ENCODE peak calls at places on chromosomes 7 and 10, in seven cellular contexts. O, F, W, B, U, N and P are unnamed samples.

GRCh38 chr10:71697938-71698709 is 21.5 kb downstream of the C10orf105 start:
- DNase-seq in N (no peak), U (no peak), O (no peak), F (no peak), B (no peak), W (no peak), P (no peak)

GRCh38 chr7:153584132-153584531 is 468.1 kb upstream of the DPP6 start:
- DNase-seq in B (no peak), W (no peak), U (no peak), F (no peak), N (no peak), O (no peak), P (no peak)

GRCh38 chr10:104273899-104274575 is 5.1 kb downstream of the GSTO2 start:
- DNase-seq in N (no peak), W (peak), F (no peak), U (no peak), O (no peak), B (no peak), P (no peak)

GRCh38 chr7:149202831-149203231 is 7.5 kb downstream of the ZNF282 start:
- DNase-seq in F (no peak), B (peak), O (peak), U (no peak), N (peak), W (peak), P (no peak)

GRCh38 chr10:52280051-52280450 is 34.0 kb upstream of the DKK1 start:
- DNase-seq in N (no peak), O (no peak), W (peak), U (no peak), B (no peak), F (no peak), P (no peak)

GRCh38 chr10:126910798-126911197 is 5.6 kb downstream of the DOCK1 start:
- DNase-seq in N (no peak), W (peak), F (no peak), B (no peak), U (no peak), O (no peak), P (no peak)

GRCh38 chr10:130687566-130687965 is 551.4 kb downstream of the GLRX3 start:
- DNase-seq in W (no peak), B (no peak), O (no peak), F (no peak), N (no peak), U (no peak), P (no peak)

GRCh38 chr7:13067036-13067435 is 379.6 kb downstream of the ARL4A start:
- DNase-seq in U (no peak), B (no peak), F (no peak), W (no peak), N (no peak), O (no peak), P (no peak)

GRCh38 chr7:99551329-99551728 is 585 bp downstream of the FAM200A start:
- DNase-seq in U (no peak), F (no peak), O (no peak), W (peak), B (no peak), N (no peak), P (no peak)

GRCh38 chr7:30084195-30084594 is 50.6 kb upstream of the MTURN start:
- DNase-seq in F (no peak), U (no peak), N (no peak), W (no peak), B (no peak), O (no peak), P (no peak)

GRCh38 chr7:141640239-141640840 is 61.6 kb downstream of the DENND11 start:
- DNase-seq in N (no peak), F (no peak), W (no peak), B (no peak), U (no peak), O (no peak), P (no peak)

GRCh38 chr7:1662767-1663166 is 7.3 kb upstream of the ELFN1 start:
- DNase-seq in U (no peak), O (peak), F (no peak), N (no peak), W (no peak), B (peak), P (peak)

GRCh38 chr7:25303380-25304321 is 75.4 kb upstream of the NPVF start:
- DNase-seq in U (no peak), F (no peak), N (no peak), W (peak), O (no peak), B (no peak), P (no peak)

GRCh38 chr10:43251664-43252165 is 15.2 kb downstream of the RASGEF1A start:
- DNase-seq in N (no peak), F (no peak), W (no peak), U (no peak), O (peak), B (no peak), P (no peak)
- H3K4me3 ChIP-seq in N (no peak), F (no peak), W (no peak), U (no peak), O (no peak), B (no peak), P (no peak)

DNA sequence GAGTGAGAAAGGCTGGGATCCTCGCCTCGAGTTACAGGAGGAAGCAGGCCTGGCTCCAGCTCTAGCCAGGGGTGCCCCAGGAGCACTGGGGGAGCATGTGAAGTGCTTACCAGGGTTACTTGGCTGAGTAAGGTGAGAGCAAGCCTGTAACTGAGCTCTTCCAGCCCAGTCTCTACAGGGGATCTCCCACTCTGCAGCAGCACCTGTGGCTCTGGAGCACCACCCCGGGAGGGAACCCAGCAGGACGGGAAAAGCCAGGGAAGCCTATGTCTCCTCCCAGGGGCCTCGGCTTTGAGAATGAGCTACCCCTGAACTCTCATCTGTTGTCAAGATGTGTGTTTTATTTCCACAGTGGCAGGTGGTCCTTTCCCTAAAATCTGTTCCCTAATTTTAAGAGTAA is 10.6 kb downstream of the LRRC20 start:
- DNase-seq in O (no peak), U (no peak), B (no peak), N (no peak), F (no peak), W (no peak), P (no peak)
- H3K4me3 ChIP-seq in O (no peak), U (no peak), B (no peak), N (no peak), F (no peak), W (no peak), P (no peak)

GRCh38 chr10:75013522-75013921 is 97.9 kb upstream of the SAMD8 start:
- DNase-seq in B (no peak), N (no peak), O (no peak), U (no peak), F (no peak), W (no peak), P (no peak)
- H3K4me3 ChIP-seq in B (no peak), N (no peak), O (no peak), U (no peak), F (no peak), W (no peak), P (no peak)

GRCh38 chr10:47297796-47298540 is 2.0 kb upstream of the GDF10 start:
- DNase-seq in F (no peak), W (no peak), U (no peak), B (no peak), O (no peak), N (peak), P (no peak)

GRCh38 chr10:47299611-47299988 is 397 bp upstream of the GDF10 start:
- DNase-seq in W (no peak), O (no peak), N (no peak), B (no peak), U (no peak), F (no peak), P (no peak)

GRCh38 chr10:47298730-47299129 is 1.3 kb upstream of the GDF10 start:
- DNase-seq in F (no peak), N (no peak), B (no peak), O (no peak), U (no peak), W (no peak), P (no peak)

GRCh38 chr10:47301833-47302232 is 1.8 kb downstream of the GDF10 start:
- DNase-seq in B (no peak), F (no peak), U (no peak), W (no peak), N (no peak), O (no peak), P (no peak)

GRCh38 chr10:47299989-47300931 is at the start of gene GDF10:
- DNase-seq in B (no peak), W (no peak), N (peak), F (no peak), O (no peak), U (no peak), P (no peak)
- H3K4me3 ChIP-seq in B (peak), W (peak), N (peak), F (no peak), O (peak), U (no peak), P (peak)

DNA sequence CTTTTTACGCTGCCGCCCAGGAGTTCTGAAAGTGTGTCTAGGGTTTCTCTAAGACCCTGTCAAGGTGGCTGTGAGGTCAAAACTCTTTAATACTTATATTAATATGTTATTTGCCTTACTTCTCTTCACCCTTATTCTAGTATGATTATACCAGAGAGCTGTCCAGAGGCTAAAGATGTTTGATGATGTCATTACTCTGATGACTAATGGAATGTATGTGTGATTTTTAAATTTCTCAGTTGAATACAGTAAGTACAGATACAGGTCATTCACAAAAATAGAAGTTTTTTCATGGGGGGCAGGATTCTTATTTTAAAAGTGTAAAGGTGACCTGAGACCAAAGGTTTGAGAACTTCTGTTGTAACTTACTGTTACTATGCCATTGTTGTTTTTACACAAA is 150.6 kb upstream of the FOXP2 start:
- DNase-seq in W (peak), U (no peak), B (no peak), O (no peak), N (no peak), F (no peak), P (no peak)
- H3K4me3 ChIP-seq in W (no peak), U (no peak), B (no peak), O (no peak), N (no peak), F (no peak), P (no peak)

DNA sequence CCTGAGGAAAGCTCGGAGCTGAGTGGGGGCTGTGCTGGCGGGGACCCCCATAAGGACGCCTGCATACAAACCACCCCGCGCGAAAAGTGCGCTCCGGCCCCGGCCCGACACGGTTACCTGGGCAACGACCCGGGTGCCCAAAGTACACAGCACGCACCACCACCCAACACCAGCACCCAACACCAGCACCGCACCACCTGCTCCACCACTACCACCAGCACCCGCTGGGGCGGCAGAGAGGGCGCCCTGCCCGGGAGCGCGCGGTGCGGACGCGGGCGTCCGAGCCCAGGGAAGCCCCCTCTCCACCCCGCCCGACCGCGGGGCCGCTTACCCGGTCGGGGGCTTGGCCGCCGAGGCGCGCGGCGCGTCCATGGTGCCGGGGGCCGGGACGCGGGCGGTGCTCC is 345 bp downstream of the COBL start:
- DNase-seq in N (no peak), O (no peak), U (no peak), B (no peak), W (no peak), F (no peak), P (no peak)
- H3K4me3 ChIP-seq in N (peak), O (peak), U (peak), B (peak), W (no peak), F (no peak), P (peak)

GRCh38 chr7:116731737-116732335 is 59.8 kb downstream of the MET start:
- DNase-seq in F (no peak), W (no peak), B (no peak), O (no peak), U (no peak), N (no peak), P (no peak)
- H3K4me3 ChIP-seq in F (no peak), W (no peak), B (no peak), O (no peak), U (peak), N (no peak), P (no peak)

GRCh38 chr7:157855016-157855415 is 518.2 kb downstream of the DNAJB6 start:
- DNase-seq in U (no peak), B (no peak), W (no peak), O (peak), N (peak), F (no peak), P (no peak)
- H3K4me3 ChIP-seq in U (no peak), B (no peak), W (no peak), O (peak), N (no peak), F (peak), P (no peak)

DNA sequence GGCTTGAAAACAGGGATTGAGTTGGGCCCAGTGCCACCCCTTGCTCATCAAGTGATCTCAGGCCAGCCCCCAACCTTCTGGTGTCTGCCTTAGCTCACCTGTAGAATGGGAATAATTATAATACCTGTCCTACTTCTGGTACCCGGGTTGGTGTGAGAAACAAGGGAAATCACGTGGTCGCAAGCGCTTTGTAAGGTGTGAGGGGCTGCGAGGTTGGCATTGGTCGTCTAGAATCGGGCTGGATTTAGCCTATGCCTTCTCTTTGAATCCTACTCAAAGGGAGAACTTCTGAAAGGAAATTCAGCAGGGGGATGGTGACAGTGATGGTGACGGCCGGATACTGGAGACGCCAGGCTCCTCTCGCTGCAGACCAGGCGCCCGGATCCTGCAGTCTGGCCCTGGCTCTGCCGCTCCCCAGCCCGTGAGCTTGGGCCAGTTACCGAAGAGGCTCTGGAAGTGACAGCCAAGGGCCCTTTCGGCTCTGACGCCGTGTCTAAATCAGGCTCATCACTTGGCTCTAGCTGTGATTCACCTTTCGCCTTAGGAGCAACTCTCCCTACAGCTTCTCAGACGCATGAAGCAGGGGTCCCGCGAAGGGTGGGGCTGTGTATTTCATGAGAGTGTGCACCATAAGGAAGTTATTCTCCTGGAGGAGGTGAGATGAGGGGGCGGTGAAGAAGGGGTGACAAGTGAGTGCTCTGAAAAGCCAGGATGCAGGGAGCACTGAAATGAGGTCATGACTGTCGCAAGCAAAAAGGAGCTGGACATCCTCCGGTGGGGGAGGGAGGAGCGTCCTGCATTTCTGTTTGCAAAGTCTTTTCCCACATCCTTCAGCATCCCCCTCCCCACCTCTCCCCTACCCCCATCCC is 4.0 kb upstream of the CREB5 start:
- DNase-seq in O (no peak), U (no peak), W (no peak), N (peak), F (no peak), B (peak), P (peak)
- H3K4me3 ChIP-seq in O (peak), U (peak), W (no peak), N (peak), F (no peak), B (peak), P (no peak)

GRCh38 chr10:60942604-60943269 is 1.2 kb downstream of the RHOBTB1 start:
- DNase-seq in U (no peak), W (peak), F (peak), B (peak), N (peak), O (peak), P (peak)

GRCh38 chr10:60943372-60944158 is 420 bp downstream of the RHOBTB1 start:
- DNase-seq in N (peak), B (peak), U (no peak), O (peak), F (no peak), W (peak), P (peak)

GRCh38 chr10:60944159-60944909 is at the start of gene RHOBTB1:
- DNase-seq in B (peak), U (no peak), N (peak), W (peak), O (peak), F (no peak), P (peak)

GRCh38 chr10:60942134-60942533 is 1.9 kb downstream of the RHOBTB1 start:
- DNase-seq in O (no peak), N (no peak), W (no peak), B (no peak), F (no peak), U (no peak), P (no peak)

GRCh38 chr10:60944910-60945297 is 919 bp upstream of the RHOBTB1 start:
- DNase-seq in B (no peak), N (no peak), F (no peak), U (no peak), W (no peak), O (no peak), P (no peak)
- H3K4me3 ChIP-seq in B (peak), N (peak), F (no peak), U (peak), W (peak), O (peak), P (peak)